ENCODE peak calls at places on chromosomes 1 and 21, in six cellular contexts. I is PC-9, Z is HCT116, S is GM23248, C is H9, G is fibroblast of lung. U is an unnamed sample.
A peak's percentile ranks its signal among the peaks of the same experiment; 100 is the strongest.

GRCh38 chr1:51627672-51628071 is 10.8 kb downstream of the OSBPL9 start:
- DNase-seq in I (no peak), C (no peak), Z (no peak), S (peak; percentile 75), G (peak; percentile 41), U (peak; percentile 50)

GRCh38 chr1:180962178-180962577 is 49.5 kb downstream of the KIAA1614 start:
- DNase-seq in C (no peak), G (no peak), Z (no peak), I (no peak), S (peak; percentile 43), U (no peak)

GRCh38 chr1:79043506-79043905 is 37.0 kb upstream of the ADGRL4 start:
- DNase-seq in C (no peak), S (peak; percentile 71), G (peak; percentile 75), I (no peak), Z (no peak), U (no peak)

GRCh38 chr1:194420706-194421105 is 1234.3 kb upstream of the B3GALT2 start:
- DNase-seq in Z (no peak), S (no peak), C (no peak), I (no peak), G (no peak), U (no peak)

GRCh38 chr1:33709174-33709573 is 154.7 kb upstream of the HMGB4 start:
- DNase-seq in C (no peak), S (no peak), Z (no peak), G (no peak), I (no peak), U (no peak)

GRCh38 chr1:91851130-91852010 is 34.6 kb downstream of the TGFBR3 start:
- DNase-seq in C (no peak), Z (no peak), I (no peak), S (peak; percentile 86), G (peak; percentile 74), U (no peak)

GRCh38 chr21:36642777-36643176 is 56.1 kb upstream of the SIM2 start:
- DNase-seq in G (no peak), I (no peak), S (no peak), Z (no peak), C (no peak), U (no peak)

GRCh38 chr1:6653651-6654290 is 29.1 kb downstream of the THAP3 start:
- DNase-seq in Z (no peak), S (no peak), C (no peak), G (no peak), I (no peak), U (no peak)

GRCh38 chr21:33374080-33374873 is 28.9 kb upstream of the IFNGR2 start:
- DNase-seq in I (peak; percentile 32), S (peak; percentile 58), G (peak; percentile 56), Z (peak; percentile 53), C (peak; percentile 47), U (peak; percentile 87)

GRCh38 chr1:234840843-234841242 is 230.9 kb upstream of the IRF2BP2 start:
- DNase-seq in S (peak; percentile 46), I (no peak), C (no peak), G (peak; percentile 27), Z (no peak), U (no peak)

GRCh38 chr21:34073749-34074282 is 438 bp downstream of the MRPS6 start:
- DNase-seq in S (peak; percentile 68), G (no peak), I (no peak), Z (no peak), C (no peak), U (peak; percentile 64)

GRCh38 chr1:208178091-208178529 is 66.1 kb downstream of the PLXNA2 start:
- DNase-seq in I (peak; percentile 66), G (peak; percentile 39), C (no peak), Z (no peak), S (no peak), U (no peak)

GRCh38 chr1:232471250-232471649 is 158.7 kb downstream of the SIPA1L2 start:
- DNase-seq in I (no peak), G (no peak), Z (no peak), S (no peak), C (no peak), U (no peak)

GRCh38 chr1:208778417-208778816 is 534.2 kb upstream of the PLXNA2 start:
- DNase-seq in S (no peak), C (no peak), I (no peak), Z (no peak), G (peak; percentile 70), U (no peak)

GRCh38 chr1:66396212-66396890 is 137.6 kb upstream of the SGIP1 start:
- DNase-seq in C (no peak), G (no peak), Z (no peak), I (no peak), S (no peak), U (no peak)

GRCh38 chr1:19123837-19124236 is 86.2 kb downstream of the UBR4 start:
- DNase-seq in G (no peak), I (no peak), Z (no peak), S (no peak), C (no peak), U (no peak)

GRCh38 chr1:197868751-197869501 is 33.5 kb upstream of the C1orf53 start:
- DNase-seq in C (peak; percentile 52), I (peak; percentile 1), G (peak; percentile 55), Z (peak; percentile 59), S (peak; percentile 79), U (peak; percentile 74)

GRCh38 chr1:46812996-46813857 is 14.4 kb downstream of the CYP4B1 start:
- DNase-seq in S (no peak), G (no peak), I (no peak), C (no peak), Z (no peak), U (no peak)

GRCh38 chr21:44948426-44949120 is 8.7 kb downstream of the SLX9 start:
- DNase-seq in Z (no peak), S (no peak), I (no peak), C (no peak), G (no peak), U (no peak)

GRCh38 chr21:32819702-32820101 is 48.1 kb upstream of the PAXBP1 start:
- DNase-seq in I (no peak), Z (no peak), C (no peak), S (peak; percentile 96), G (peak; percentile 85), U (no peak)

GRCh38 chr1:223479718-223480425 is 86.7 kb downstream of the CCDC185 start:
- DNase-seq in C (peak; percentile 56), I (no peak), S (peak; percentile 24), Z (no peak), G (peak; percentile 22), U (no peak)

GRCh38 chr1:40059292-40059959 is 18.9 kb downstream of the CAP1 start:
- DNase-seq in S (peak; percentile 74), C (peak; percentile 74), G (peak; percentile 73), I (peak; percentile 29), Z (no peak), U (peak; percentile 78)

GRCh38 chr1:40058097-40058452 is 17.5 kb downstream of the CAP1 start:
- DNase-seq in S (no peak), Z (no peak), C (no peak), G (no peak), I (no peak), U (no peak)

GRCh38 chr1:40056519-40057309 is 16.2 kb downstream of the CAP1 start:
- DNase-seq in I (no peak), S (no peak), C (no peak), Z (no peak), G (no peak), U (no peak)

GRCh38 chr1:40058453-40059291 is 18.1 kb downstream of the CAP1 start:
- DNase-seq in S (no peak), I (no peak), C (no peak), Z (no peak), G (peak; percentile 48), U (no peak)

GRCh38 chr1:40057310-40058030 is 16.9 kb downstream of the CAP1 start:
- DNase-seq in Z (no peak), S (no peak), C (no peak), G (no peak), I (no peak), U (no peak)
- H3K4me2 ChIP-seq in Z (no peak overlapping the region), S (peak overlapping the region; percentile 17), C (no peak overlapping the region), G (no peak overlapping the region), I (no peak overlapping the region), U (no peak overlapping the region)

GRCh38 chr1:114112775-114113174 is 40.9 kb downstream of the SYT6 start:
- DNase-seq in S (no peak), I (no peak), C (no peak), Z (no peak), G (no peak), U (no peak)
- H3K4me1 ChIP-seq in S (no peaks in the 10 kb centered on the region), I (peaks cover 72% of the 10 kb centered on the region), C (peaks cover 4% of the 10 kb centered on the region), Z (peaks cover 17% of the 10 kb centered on the region), G (no peaks in the 10 kb centered on the region), U (no peaks in the 10 kb centered on the region)

GRCh38 chr1:40841602-40842001 is 20.6 kb downstream of the CITED4 start:
- DNase-seq in C (no peak), Z (no peak), I (no peak), S (no peak), G (no peak), U (no peak)

GRCh38 chr1:40842691-40843090 is 19.5 kb downstream of the CITED4 start:
- DNase-seq in I (no peak), C (no peak), G (no peak), Z (no peak), S (no peak), U (no peak)

GRCh38 chr1:40840526-40841323 is 21.4 kb downstream of the CITED4 start:
- DNase-seq in I (no peak), C (no peak), S (no peak), Z (no peak), G (no peak), U (no peak)

GRCh38 chr1:40844079-40844478 is 18.1 kb downstream of the CITED4 start:
- DNase-seq in C (no peak), G (no peak), S (no peak), I (no peak), Z (no peak), U (peak; percentile 50)

DNA sequence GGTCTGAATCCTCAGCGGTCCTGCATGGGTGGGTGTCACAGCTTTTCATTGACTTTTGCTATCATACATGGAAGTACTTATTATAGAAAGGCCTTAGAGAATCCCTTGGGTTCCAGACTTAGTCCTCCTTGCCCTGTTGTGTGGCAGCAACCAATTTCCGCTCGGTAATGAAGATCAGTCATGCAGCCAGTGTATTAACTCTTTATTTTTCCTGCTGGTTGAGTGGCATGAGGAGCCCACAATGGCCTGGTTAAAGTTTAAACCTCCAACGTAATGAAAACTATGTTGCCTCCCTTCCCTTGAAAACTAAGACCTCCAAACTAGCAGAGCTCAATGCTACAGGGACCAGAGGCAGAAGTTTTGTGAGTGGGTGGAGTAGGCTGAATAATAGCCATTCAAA is 20.0 kb downstream of the CITED4 start:
- DNase-seq in C (no peak), Z (no peak), S (no peak), I (no peak), G (no peak), U (no peak)
- H3K4me2 ChIP-seq in C (no peak overlapping the region), Z (no peak overlapping the region), S (no peak overlapping the region), I (no peak overlapping the region), G (no peak overlapping the region), U (no peak overlapping the region)

GRCh38 chr1:230861970-230862595 is 6.2 kb downstream of the C1orf198 start:
- DNase-seq in Z (no peak), S (peak; percentile 75), C (no peak), G (no peak), I (no peak), U (no peak)

GRCh38 chr1:230861489-230861888 is 6.8 kb downstream of the C1orf198 start:
- DNase-seq in I (no peak), S (no peak), Z (no peak), G (no peak), C (peak; percentile 73), U (no peak)

GRCh38 chr1:230865062-230865817 is 3.1 kb downstream of the C1orf198 start:
- DNase-seq in C (no peak), I (no peak), G (no peak), S (peak; percentile 9), Z (no peak), U (no peak)

GRCh38 chr1:230864441-230864840 is 3.9 kb downstream of the C1orf198 start:
- DNase-seq in S (peak; percentile 47), G (no peak), C (no peak), I (no peak), Z (no peak), U (no peak)

GRCh38 chr1:230863449-230863848 is 4.9 kb downstream of the C1orf198 start:
- DNase-seq in C (no peak), Z (no peak), I (peak; percentile 83), G (no peak), S (no peak), U (peak; percentile 32)
- H3K4me1 ChIP-seq in C (no peaks in the 10 kb centered on the region), Z (peaks cover 29% of the 10 kb centered on the region), I (peaks cover 34% of the 10 kb centered on the region), G (peaks cover 32% of the 10 kb centered on the region), S (peaks cover 42% of the 10 kb centered on the region), U (peaks cover 21% of the 10 kb centered on the region)

U was measured in OCI-LY7.